ENCODE peak calls at places on chromosome 6, in four cellular contexts. V is DND-41, I is brain microvascular endothelial cell, O is spleen. E is an unnamed sample.
A peak's percentile ranks its signal among the peaks of the same experiment; 100 is the strongest.

GRCh38 chr6:56720882-56721281 is 78.2 kb upstream of the DST start:
- DNase-seq in O (no peak), I (no peak), V (no peak), E (no peak)

GRCh38 chr6:157068691-157069228 is 254.6 kb downstream of the TMEM242 start:
- DNase-seq in O (no peak), V (no peak), I (no peak), E (no peak)

GRCh38 chr6:146891615-146892265 is 293.0 kb downstream of the ADGB start:
- DNase-seq in I (no peak), O (no peak), V (no peak), E (no peak)

GRCh38 chr6:141261016-141261671 is 871.6 kb upstream of the GJE1 start:
- DNase-seq in I (no peak), V (no peak), O (peak; percentile 67), E (no peak)

GRCh38 chr6:139659196-139659595 is 284.7 kb upstream of the CITED2 start:
- DNase-seq in V (no peak), I (no peak), O (no peak), E (no peak)

GRCh38 chr6:30676660-30677270 is 4.0 kb upstream of the DHX16 start:
- DNase-seq in V (no peak), I (no peak), O (peak; percentile 41), E (no peak)

GRCh38 chr6:137315081-137315480 is 95.9 kb upstream of the IFNGR1 start:
- DNase-seq in O (no peak), I (no peak), V (no peak), E (no peak)

GRCh38 chr6:125481056-125481455 is 179.3 kb upstream of the HDDC2 start:
- DNase-seq in O (no peak), V (no peak), I (peak; percentile 74), E (no peak)

GRCh38 chr6:137873273-137873762 is 6.3 kb downstream of the TNFAIP3 start:
- DNase-seq in I (peak; percentile 93), V (no peak), O (no peak), E (peak; percentile 89)

DNA sequence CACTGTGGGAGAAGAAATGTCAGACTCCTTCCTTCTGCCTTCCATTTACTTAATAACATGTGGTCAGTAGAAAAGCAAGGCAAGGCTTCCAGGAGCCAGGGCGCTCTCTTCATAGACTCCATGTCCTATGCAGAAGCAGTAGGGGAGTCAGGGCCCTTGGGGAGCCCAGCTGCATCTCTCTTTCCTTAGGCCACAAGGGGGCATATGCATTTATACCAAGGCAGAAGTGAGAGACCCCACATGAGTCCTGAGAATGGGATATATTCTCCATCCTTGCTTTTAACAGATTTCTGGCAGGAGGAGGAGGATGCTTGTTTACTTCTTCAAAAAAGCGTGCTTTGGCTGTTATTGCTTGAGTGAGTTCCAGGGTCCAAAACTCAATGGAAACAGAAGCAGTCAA is 198.5 kb downstream of the HIVEP2 start:
- DNase-seq in O (no peak), I (no peak), V (peak; percentile 44), E (no peak)
- TF ChIP-seq CTCF in O (peak; percentile 46), I (peak; percentile 67), V (peak; percentile 70), E (peak; percentile 40)

GRCh38 chr6:1569377-1569776 is 40.3 kb upstream of the FOXC1 start:
- DNase-seq in I (no peak), V (no peak), O (no peak), E (no peak)
- H3K4me3 ChIP-seq in I (no peak overlapping the region), V (no peak overlapping the region), O (no peak overlapping the region), E (no peak overlapping the region)

DNA sequence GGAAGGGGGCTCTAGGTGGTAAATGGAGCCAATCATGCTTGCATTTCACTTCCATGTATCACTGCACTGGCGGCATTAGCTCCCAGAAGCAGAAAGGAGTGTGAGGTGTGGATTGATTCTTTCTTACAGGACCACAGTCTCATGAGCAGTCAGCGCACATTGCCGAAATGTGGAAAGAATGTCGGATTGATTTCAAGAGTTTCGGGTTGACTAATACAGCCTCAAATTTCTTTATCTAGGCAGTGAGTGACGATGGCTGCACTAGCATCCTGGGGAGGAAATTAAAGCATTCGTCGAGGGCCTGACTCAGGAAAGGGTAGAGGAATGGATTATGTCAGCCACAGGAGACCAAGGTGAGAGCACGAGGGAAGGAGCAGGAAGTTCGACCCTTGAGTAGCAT is 222.8 kb upstream of the CDYL start:
- DNase-seq in O (no peak), V (no peak), I (no peak), E (no peak)
- H3K36me3 ChIP-seq in O (no peaks in the 10 kb centered on the region), V (no peaks in the 10 kb centered on the region), I (no peaks in the 10 kb centered on the region), E (no peaks in the 10 kb centered on the region)

GRCh38 chr6:131063028-131063763 is at the start of gene EPB41L2:
- DNase-seq in O (peak; percentile 95), V (peak; percentile 91), I (peak; percentile 80), E (peak; percentile 54)
- TF ChIP-seq CTCF in O (peak; percentile 47), V (peak; percentile 35), I (peak; percentile 44), E (no peak)

E was measured in kidney epithelial cell.